ENCODE peak calls at places on chromosome 22, in six cellular contexts. One of them, this sample, is unnamed.

GRCh38 chr22:38700271-38700788 is 413 bp downstream of the JOSD1 start:
- DNase-seq in IMR-90: no peak
- DNase-seq in AG10803: peak; percentile 46
- DNase-seq in lower lobe of right lung: peak; percentile 86
- DNase-seq in fibroblast of the aortic adventitia: peak; percentile 49
- DNase-seq in cardiac muscle cell: peak; percentile 78
- DNase-seq in this sample: peak; percentile 63

GRCh38 chr22:50733521-50734342 is 4.3 kb upstream of the ACR start:
- DNase-seq in AG10803: peak; percentile 59
- DNase-seq in IMR-90: peak; percentile 59
- DNase-seq in lower lobe of right lung: peak; percentile 39
- DNase-seq in cardiac muscle cell: peak; percentile 15
- DNase-seq in fibroblast of the aortic adventitia: peak; percentile 31
- DNase-seq in this sample: peak; percentile 41

GRCh38 chr22:49143812-49144211 is 683.9 kb downstream of the BRD1 start:
- DNase-seq in cardiac muscle cell: no peak
- DNase-seq in AG10803: no peak
- DNase-seq in lower lobe of right lung: no peak
- DNase-seq in IMR-90: no peak
- DNase-seq in fibroblast of the aortic adventitia: no peak
- DNase-seq in this sample: no peak

GRCh38 chr22:41524809-41525449 is 19.3 kb downstream of the POLR3H start:
- DNase-seq in IMR-90: no peak
- DNase-seq in fibroblast of the aortic adventitia: no peak
- DNase-seq in AG10803: no peak
- DNase-seq in cardiac muscle cell: no peak
- DNase-seq in lower lobe of right lung: no peak
- DNase-seq in this sample: peak; percentile 81

GRCh38 chr22:36329217-36330078 is 58.3 kb downstream of the MYH9 start:
- DNase-seq in cardiac muscle cell: peak; percentile 96
- DNase-seq in IMR-90: peak; percentile 97
- DNase-seq in lower lobe of right lung: peak; percentile 75
- DNase-seq in fibroblast of the aortic adventitia: peak; percentile 84
- DNase-seq in AG10803: peak; percentile 97
- DNase-seq in this sample: peak; percentile 66

GRCh38 chr22:31290494-31291402 is 1.5 kb downstream of the PIK3IP1 start:
- DNase-seq in IMR-90: peak; percentile 90
- DNase-seq in fibroblast of the aortic adventitia: peak; percentile 81
- DNase-seq in lower lobe of right lung: peak; percentile 99
- DNase-seq in AG10803: peak; percentile 88
- DNase-seq in cardiac muscle cell: peak; percentile 91
- DNase-seq in this sample: peak; percentile 97

GRCh38 chr22:19687561-19688300 is 26.6 kb upstream of the SEPTIN5 start:
- DNase-seq in IMR-90: no peak
- DNase-seq in lower lobe of right lung: peak; percentile 73
- DNase-seq in fibroblast of the aortic adventitia: no peak
- DNase-seq in AG10803: peak; percentile 24
- DNase-seq in cardiac muscle cell: no peak
- DNase-seq in this sample: no peak

GRCh38 chr22:50260801-50261614 is 475 bp downstream of the MAPK12 start:
- DNase-seq in fibroblast of the aortic adventitia: peak; percentile 57
- DNase-seq in lower lobe of right lung: peak; percentile 68
- DNase-seq in IMR-90: peak; percentile 67
- DNase-seq in cardiac muscle cell: peak; percentile 76
- DNase-seq in AG10803: peak; percentile 61
- DNase-seq in this sample: no peak

GRCh38 chr22:19855504-19856409 is 1.1 kb upstream of the GNB1L start:
- DNase-seq in IMR-90: peak; percentile 35
- DNase-seq in AG10803: peak; percentile 62
- DNase-seq in fibroblast of the aortic adventitia: peak; percentile 58
- DNase-seq in cardiac muscle cell: peak; percentile 78
- DNase-seq in lower lobe of right lung: peak; percentile 79
- DNase-seq in this sample: peak; percentile 74

GRCh38 chr22:19717181-19717580 is 2.9 kb downstream of the SEPTIN5 start:
- DNase-seq in lower lobe of right lung: no peak
- DNase-seq in IMR-90: no peak
- DNase-seq in AG10803: no peak
- DNase-seq in fibroblast of the aortic adventitia: no peak
- DNase-seq in cardiac muscle cell: no peak
- DNase-seq in this sample: no peak

GRCh38 chr22:46830001-46830715 is 67.7 kb downstream of the TBC1D22A start:
- DNase-seq in cardiac muscle cell: peak; percentile 46
- DNase-seq in fibroblast of the aortic adventitia: peak; percentile 80
- DNase-seq in AG10803: peak; percentile 73
- DNase-seq in lower lobe of right lung: no peak
- DNase-seq in IMR-90: peak; percentile 52
- DNase-seq in this sample: peak; percentile 77

GRCh38 chr22:45783690-45784089 is 112.1 kb downstream of the ATXN10 start:
- DNase-seq in AG10803: no peak
- DNase-seq in IMR-90: no peak
- DNase-seq in cardiac muscle cell: no peak
- DNase-seq in fibroblast of the aortic adventitia: no peak
- DNase-seq in lower lobe of right lung: no peak
- DNase-seq in this sample: no peak

GRCh38 chr22:27019827-27020226 is 362.4 kb downstream of the MIAT start:
- DNase-seq in fibroblast of the aortic adventitia: no peak
- DNase-seq in lower lobe of right lung: no peak
- DNase-seq in cardiac muscle cell: no peak
- DNase-seq in IMR-90: no peak
- DNase-seq in AG10803: no peak
- DNase-seq in this sample: no peak

GRCh38 chr22:43269325-43270040 is 73.7 kb downstream of the SCUBE1 start:
- DNase-seq in IMR-90: no peak
- DNase-seq in cardiac muscle cell: no peak
- DNase-seq in AG10803: no peak
- DNase-seq in lower lobe of right lung: no peak
- DNase-seq in fibroblast of the aortic adventitia: no peak
- DNase-seq in this sample: no peak

GRCh38 chr22:46866591-46866990 is 104.1 kb downstream of the TBC1D22A start:
- DNase-seq in fibroblast of the aortic adventitia: peak; percentile 66
- DNase-seq in AG10803: peak; percentile 96
- DNase-seq in IMR-90: peak; percentile 92
- DNase-seq in cardiac muscle cell: peak; percentile 45
- DNase-seq in lower lobe of right lung: no peak
- DNase-seq in this sample: no peak

GRCh38 chr22:44193537-44193896 is 12.8 kb downstream of the PARVG start:
- DNase-seq in cardiac muscle cell: no peak
- DNase-seq in lower lobe of right lung: no peak
- DNase-seq in IMR-90: no peak
- DNase-seq in fibroblast of the aortic adventitia: no peak
- DNase-seq in AG10803: no peak
- DNase-seq in this sample: no peak

GRCh38 chr22:19554834-19555404 is 30.7 kb upstream of the CLDN5 start:
- DNase-seq in AG10803: peak; percentile 26
- DNase-seq in IMR-90: peak; percentile 35
- DNase-seq in fibroblast of the aortic adventitia: peak; percentile 19
- DNase-seq in cardiac muscle cell: peak; percentile 25
- DNase-seq in lower lobe of right lung: no peak
- DNase-seq in this sample: no peak

GRCh38 chr22:49935561-49935960 is 17.1 kb downstream of the CRELD2 start:
- DNase-seq in AG10803: no peak
- DNase-seq in IMR-90: no peak
- DNase-seq in cardiac muscle cell: peak; percentile 74
- DNase-seq in lower lobe of right lung: no peak
- DNase-seq in fibroblast of the aortic adventitia: peak; percentile 57
- DNase-seq in this sample: no peak

GRCh38 chr22:31096637-31097274 is 10.6 kb downstream of the SELENOM start:
- DNase-seq in IMR-90: no peak
- DNase-seq in fibroblast of the aortic adventitia: no peak
- DNase-seq in AG10803: no peak
- DNase-seq in lower lobe of right lung: no peak
- DNase-seq in cardiac muscle cell: no peak
- DNase-seq in this sample: no peak

GRCh38 chr22:42800731-42801536 is 56.1 kb downstream of the ARFGAP3 start:
- DNase-seq in cardiac muscle cell: no peak
- DNase-seq in fibroblast of the aortic adventitia: no peak
- DNase-seq in AG10803: no peak
- DNase-seq in lower lobe of right lung: no peak
- DNase-seq in IMR-90: no peak
- DNase-seq in this sample: no peak

GRCh38 chr22:46684706-46685105 is 53.3 kb downstream of the CERK start:
- DNase-seq in IMR-90: no peak
- DNase-seq in cardiac muscle cell: no peak
- DNase-seq in fibroblast of the aortic adventitia: no peak
- DNase-seq in lower lobe of right lung: no peak
- DNase-seq in AG10803: no peak
- DNase-seq in this sample: no peak

GRCh38 chr22:25482868-25483639 is 81.4 kb upstream of the GRK3 start:
- DNase-seq in AG10803: no peak
- DNase-seq in IMR-90: no peak
- DNase-seq in cardiac muscle cell: no peak
- DNase-seq in fibroblast of the aortic adventitia: no peak
- DNase-seq in lower lobe of right lung: no peak
- DNase-seq in this sample: no peak

GRCh38 chr22:46829140-46829891 is 66.9 kb downstream of the TBC1D22A start:
- DNase-seq in IMR-90: peak; percentile 94
- DNase-seq in AG10803: peak; percentile 95
- DNase-seq in lower lobe of right lung: no peak
- DNase-seq in cardiac muscle cell: peak; percentile 91
- DNase-seq in fibroblast of the aortic adventitia: peak; percentile 97
- DNase-seq in this sample: no peak

GRCh38 chr22:48782817-48783511 is 1044.7 kb downstream of the BRD1 start:
- DNase-seq in fibroblast of the aortic adventitia: no peak
- DNase-seq in IMR-90: no peak
- DNase-seq in lower lobe of right lung: no peak
- DNase-seq in AG10803: no peak
- DNase-seq in cardiac muscle cell: no peak
- DNase-seq in this sample: peak; percentile 38

GRCh38 chr22:35746946-35747703 is 29.5 kb downstream of the APOL5 start:
- DNase-seq in fibroblast of the aortic adventitia: peak; percentile 59
- DNase-seq in cardiac muscle cell: no peak
- DNase-seq in IMR-90: peak; percentile 80
- DNase-seq in lower lobe of right lung: no peak
- DNase-seq in AG10803: no peak
- DNase-seq in this sample: no peak

GRCh38 chr22:21702094-21702493 is 33.5 kb downstream of the YPEL1 start:
- DNase-seq in IMR-90: no peak
- DNase-seq in lower lobe of right lung: no peak
- DNase-seq in fibroblast of the aortic adventitia: no peak
- DNase-seq in AG10803: no peak
- DNase-seq in cardiac muscle cell: no peak
- DNase-seq in this sample: no peak
- H3K4me3 ChIP-seq in IMR-90: no peak overlapping the region
- H3K4me3 ChIP-seq in lower lobe of right lung: no peak overlapping the region
- H3K4me3 ChIP-seq in fibroblast of the aortic adventitia: no peak overlapping the region
- H3K4me3 ChIP-seq in AG10803: no peak overlapping the region
- H3K4me3 ChIP-seq in cardiac muscle cell: no peak overlapping the region
- H3K4me3 ChIP-seq in this sample: no peak overlapping the region

GRCh38 chr22:23126165-23127054 is 15.4 kb downstream of the RSPH14 start:
- DNase-seq in IMR-90: no peak
- DNase-seq in lower lobe of right lung: no peak
- DNase-seq in fibroblast of the aortic adventitia: no peak
- DNase-seq in cardiac muscle cell: no peak
- DNase-seq in AG10803: no peak
- DNase-seq in this sample: no peak
- H3K4me3 ChIP-seq in IMR-90: no peak overlapping the region
- H3K4me3 ChIP-seq in lower lobe of right lung: no peak overlapping the region
- H3K4me3 ChIP-seq in fibroblast of the aortic adventitia: no peak overlapping the region
- H3K4me3 ChIP-seq in cardiac muscle cell: no peak overlapping the region
- H3K4me3 ChIP-seq in AG10803: no peak overlapping the region
- H3K4me3 ChIP-seq in this sample: no peak overlapping the region

GRCh38 chr22:23144432-23144831 is 845 bp upstream of the RAB36 start:
- DNase-seq in cardiac muscle cell: no peak
- DNase-seq in IMR-90: no peak
- DNase-seq in AG10803: no peak
- DNase-seq in fibroblast of the aortic adventitia: no peak
- DNase-seq in lower lobe of right lung: no peak
- DNase-seq in this sample: no peak
- H3K4me3 ChIP-seq in cardiac muscle cell: no peak overlapping the region
- H3K4me3 ChIP-seq in IMR-90: no peak overlapping the region
- H3K4me3 ChIP-seq in AG10803: peak overlapping the region; percentile 72
- H3K4me3 ChIP-seq in fibroblast of the aortic adventitia: no peak overlapping the region
- H3K4me3 ChIP-seq in lower lobe of right lung: no peak overlapping the region
- H3K4me3 ChIP-seq in this sample: peak overlapping the region; percentile 41

GRCh38 chr22:37430941-37431340 is 3.7 kb upstream of the ELFN2 start:
- DNase-seq in IMR-90: no peak
- DNase-seq in AG10803: no peak
- DNase-seq in lower lobe of right lung: no peak
- DNase-seq in cardiac muscle cell: no peak
- DNase-seq in fibroblast of the aortic adventitia: no peak
- DNase-seq in this sample: no peak
- H3K4me3 ChIP-seq in IMR-90: no peak overlapping the region
- H3K4me3 ChIP-seq in AG10803: no peak overlapping the region
- H3K4me3 ChIP-seq in lower lobe of right lung: no peak overlapping the region
- H3K4me3 ChIP-seq in cardiac muscle cell: no peak overlapping the region
- H3K4me3 ChIP-seq in fibroblast of the aortic adventitia: no peak overlapping the region
- H3K4me3 ChIP-seq in this sample: no peak overlapping the region

This sample was measured in tibial artery.